ENCODE peak calls at places on chromosomes 4 and X, in eight cellular contexts. X, S, D, H, W, A, K and G are unnamed samples.

GRCh38 chr4:147787204-147787603 is 55.3 kb downstream of the ARHGAP10 start:
- DNase-seq in S (no peak), D (no peak), K (no peak), H (no peak), W (no peak), X (no peak), A (no peak), G (no peak)

GRCh38 chrX:55450259-55450658 is 1.7 kb upstream of the MAGEH1 start:
- DNase-seq in H (peak; percentile 9), X (no peak), A (peak; percentile 13), D (no peak), K (no peak), S (no peak), W (no peak), G (no peak)

GRCh38 chr4:71184195-71184781 is 154.5 kb upstream of the SLC4A4 start:
- DNase-seq in A (peak; percentile 61), X (peak; percentile 68), H (peak; percentile 35), D (no peak), K (peak; percentile 25), S (peak; percentile 68), W (peak; percentile 62), G (peak; percentile 33)

GRCh38 chr4:154329939-154330338 is 161.7 kb downstream of the DCHS2 start:
- DNase-seq in K (no peak), W (no peak), H (no peak), S (no peak), D (no peak), A (no peak), X (no peak), G (no peak)

GRCh38 chr4:81722229-81722900 is 250.7 kb upstream of the RASGEF1B start:
- DNase-seq in X (no peak), D (no peak), H (peak; percentile 74), S (no peak), K (no peak), A (no peak), W (peak; percentile 32), G (no peak)

GRCh38 chr4:121685257-121685656 is 11.5 kb downstream of the ANXA5 start:
- DNase-seq in K (no peak), S (no peak), W (no peak), D (no peak), H (no peak), X (no peak), A (no peak), G (no peak)

GRCh38 chrX:46918434-46918833 is 6.2 kb downstream of the JADE3 start:
- DNase-seq in K (no peak), W (no peak), A (no peak), D (no peak), X (no peak), S (no peak), H (peak; percentile 14), G (no peak)

GRCh38 chrX:72045141-72045540 is 86.6 kb downstream of the RTL5 start:
- DNase-seq in S (no peak), A (no peak), D (no peak), X (no peak), K (no peak), H (no peak), W (no peak), G (no peak)

GRCh38 chr4:55682295-55682694 is 46.2 kb upstream of the NMU start:
- DNase-seq in S (no peak), K (no peak), D (no peak), X (no peak), A (no peak), H (no peak), W (no peak), G (no peak)